ENCODE peak calls at places on chromosomes 6 and 20, in seven cellular contexts. X is lower leg skin, T is upper lobe of right lung, O is IMR-90, E is BE2C, W is HFFc6, Q is fibroblast of lung. H is an unnamed sample.
A peak's percentile ranks its signal among the peaks of the same experiment; 100 is the strongest.

GRCh38 chr6:17417817-17418216 is 24.4 kb downstream of the CAP2 start:
- DNase-seq in X (no peak), T (no peak), O (peak; percentile 91), E (no peak), W (peak; percentile 91), Q (peak; percentile 48), H (no peak)

GRCh38 chr6:50610562-50610961 is 102.8 kb upstream of the TFAP2D start:
- DNase-seq in X (no peak), T (no peak), O (no peak), E (no peak), W (no peak), Q (peak; percentile 9), H (no peak)

GRCh38 chr6:35552285-35552917 is 39.7 kb upstream of the TULP1 start:
- DNase-seq in X (no peak), T (peak; percentile 60), O (peak; percentile 35), E (peak; percentile 51), W (peak; percentile 36), Q (peak; percentile 57), H (peak; percentile 34)

GRCh38 chr6:109236140-109237081 is 141.1 kb downstream of the CEP57L1 start:
- DNase-seq in X (no peak), T (no peak), O (no peak), E (peak; percentile 45), W (no peak), Q (no peak), H (peak; percentile 11)

GRCh38 chr6:124738496-124738895 is 223.7 kb upstream of the RNF217 start:
- DNase-seq in X (no peak), T (no peak), O (no peak), E (no peak), W (no peak), Q (no peak), H (no peak)

GRCh38 chr20:35515949-35516645 is 13.4 kb downstream of the C20orf173 start:
- DNase-seq in X (no peak), T (no peak), O (peak; percentile 86), E (no peak), W (peak; percentile 83), Q (peak; percentile 72), H (no peak)

GRCh38 chr20:36572701-36573102 is 695 bp upstream of the TGIF2 start:
- DNase-seq in X (no peak), T (no peak), O (peak; percentile 51), E (no peak), W (peak; percentile 36), Q (peak; percentile 22), H (no peak)

GRCh38 chr6:20740088-20740487 is 205.8 kb downstream of the CDKAL1 start:
- DNase-seq in X (no peak), T (no peak), O (no peak), E (no peak), W (no peak), Q (no peak), H (no peak)

GRCh38 chr6:14703586-14703985 is 542.3 kb upstream of the JARID2 start:
- DNase-seq in X (no peak), T (no peak), O (peak; percentile 82), E (no peak), W (no peak), Q (peak; percentile 53), H (no peak)

GRCh38 chr6:159214281-159214680 is 45.1 kb downstream of the FNDC1 start:
- DNase-seq in X (no peak), T (no peak), O (no peak), E (no peak), W (no peak), Q (no peak), H (no peak)

GRCh38 chr20:13325033-13325432 is 104.0 kb downstream of the ISM1 start:
- DNase-seq in X (no peak), T (no peak), O (peak; percentile 16), E (peak; percentile 57), W (peak; percentile 6), Q (peak; percentile 27), H (peak; percentile 8)

GRCh38 chr6:167776906-167777645 is 49.6 kb upstream of the AFDN start:
- DNase-seq in X (no peak), T (no peak), O (no peak), E (no peak), W (no peak), Q (no peak), H (no peak)

GRCh38 chr6:104909140-104909525 is 47.8 kb upstream of the LIN28B start:
- DNase-seq in X (no peak), T (no peak), O (no peak), E (no peak), W (no peak), Q (no peak), H (no peak)

GRCh38 chr6:49326337-49326736 is 136.7 kb downstream of the MMUT start:
- DNase-seq in X (no peak), T (no peak), O (peak; percentile 61), E (no peak), W (peak; percentile 62), Q (peak; percentile 35), H (no peak)

GRCh38 chr20:58701431-58702160 is 9.0 kb downstream of the NPEPL1 start:
- DNase-seq in X (no peak), T (peak; percentile 48), O (no peak), E (no peak), W (no peak), Q (no peak), H (no peak)

GRCh38 chr6:28565823-28566526 is 40.3 kb downstream of the GPX5 start:
- DNase-seq in X (no peak), T (no peak), O (no peak), E (no peak), W (no peak), Q (no peak), H (no peak)

GRCh38 chr6:149942461-149942829 is 631 bp downstream of the ULBP2 start:
- DNase-seq in X (no peak), T (no peak), O (no peak), E (no peak), W (no peak), Q (no peak), H (no peak)
- TF ChIP-seq CTCF in X (no peak), T (no peak), O (no peak), E (no peak), W (no peak), Q (no peak), H (no peak)

GRCh38 chr6:163319609-163320366 is 94.7 kb upstream of the QKI start:
- DNase-seq in X (no peak), T (no peak), O (no peak), E (no peak), W (no peak), Q (no peak), H (no peak)
- TF ChIP-seq CTCF in X (no peak), T (no peak), O (no peak), E (no peak), W (no peak), Q (no peak), H (no peak)

DNA sequence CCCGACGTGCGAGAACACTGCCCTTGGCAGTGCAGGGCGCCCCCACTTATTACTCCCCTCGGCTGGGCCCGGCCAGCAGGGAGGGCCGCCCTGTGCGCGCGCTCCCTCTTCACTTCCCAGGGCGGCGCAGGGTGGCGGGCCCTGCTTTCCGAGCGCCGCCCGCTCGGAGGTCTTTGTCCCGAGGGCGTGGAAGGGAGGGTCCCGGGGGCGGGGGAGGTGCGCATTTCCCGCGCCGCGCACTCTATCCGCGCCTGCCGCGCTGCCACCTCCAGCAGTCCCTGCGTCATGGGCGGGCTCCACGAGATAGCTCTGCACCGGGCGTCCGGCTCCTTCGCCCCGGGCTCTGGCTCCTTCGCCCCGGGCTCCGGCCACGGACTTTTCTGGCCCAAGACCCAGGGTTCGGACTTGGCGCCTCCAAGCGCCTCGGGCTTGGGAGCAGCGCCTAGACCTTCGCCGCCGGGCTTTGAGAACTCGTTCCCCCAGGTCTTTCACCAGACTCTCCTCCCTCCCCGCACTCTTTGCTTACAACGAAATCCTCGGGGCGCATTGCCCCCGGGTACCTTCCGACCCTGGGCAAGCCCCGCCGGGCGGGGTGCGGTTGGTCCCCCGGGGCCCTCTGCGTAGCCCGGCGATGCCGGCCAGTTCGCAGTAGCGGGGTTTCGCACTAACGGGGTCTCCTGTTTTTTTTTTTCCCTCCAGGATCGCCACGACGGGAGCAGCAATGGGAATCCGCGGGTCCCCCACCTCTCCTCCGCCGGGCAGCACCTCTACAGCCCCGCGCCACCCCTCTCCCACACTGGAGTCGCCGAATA is 1.6 kb downstream of the TFAP2C start:
- DNase-seq in X (no peak), T (no peak), O (no peak), E (no peak), W (peak; percentile 8), Q (no peak), H (peak; percentile 66)
- TF ChIP-seq CTCF in X (no peak), T (no peak), O (no peak), E (no peak), W (peak; percentile 69), Q (no peak), H (peak; percentile 20)

DNA sequence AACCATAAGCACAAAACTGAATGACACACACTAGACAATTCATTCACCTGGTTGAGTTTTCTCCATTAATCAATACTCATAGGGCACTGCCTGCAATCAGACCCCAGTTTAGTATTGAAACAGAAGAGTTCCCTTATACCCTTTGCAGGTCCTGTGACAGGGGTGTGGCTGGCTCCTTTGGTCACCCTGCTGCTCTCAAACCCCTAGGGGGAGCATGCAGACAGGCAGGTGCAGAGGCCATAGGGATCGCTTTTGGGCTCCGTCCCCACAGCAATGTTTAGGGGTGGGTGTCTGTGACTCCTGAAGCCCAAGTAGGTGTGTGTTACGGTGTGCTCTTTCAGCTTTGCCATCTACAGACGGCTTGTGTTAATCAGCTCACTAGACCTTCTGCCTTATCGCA is 210.4 kb downstream of the CENPW start:
- DNase-seq in X (no peak), T (no peak), O (no peak), E (peak; percentile 8), W (no peak), Q (no peak), H (no peak)
- TF ChIP-seq CTCF in X (no peak), T (no peak), O (no peak), E (peak; percentile 28), W (no peak), Q (no peak), H (no peak)

GRCh38 chr6:31074406-31074805 is 38.0 kb downstream of the C6orf15 start:
- DNase-seq in X (no peak), T (no peak), O (no peak), E (no peak), W (no peak), Q (no peak), H (no peak)

GRCh38 chr6:31068738-31069340 is 43.5 kb downstream of the C6orf15 start:
- DNase-seq in X (peak; percentile 66), T (peak; percentile 85), O (peak; percentile 83), E (peak; percentile 82), W (peak; percentile 78), Q (peak; percentile 85), H (peak; percentile 79)

GRCh38 chr6:31067881-31068737 is 44.3 kb downstream of the C6orf15 start:
- DNase-seq in X (no peak), T (no peak), O (no peak), E (no peak), W (no peak), Q (no peak), H (no peak)

GRCh38 chr6:31075528-31075927 is 36.8 kb downstream of the C6orf15 start:
- DNase-seq in X (no peak), T (no peak), O (peak; percentile 90), E (no peak), W (peak; percentile 80), Q (peak; percentile 77), H (no peak)

GRCh38 chr6:31070711-31071197 is 41.6 kb downstream of the C6orf15 start:
- DNase-seq in X (peak; percentile 24), T (no peak), O (peak; percentile 84), E (peak; percentile 30), W (peak; percentile 76), Q (peak; percentile 81), H (peak; percentile 42)
- TF ChIP-seq CTCF in X (no peak), T (peak; percentile 45), O (peak; percentile 82), E (peak; percentile 46), W (peak; percentile 74), Q (peak; percentile 77), H (peak; percentile 46)